ENCODE peak calls at places on chromosomes 4 and X, in ten cellular contexts. O is T-helper 9 cell; G is lower leg skin; C is psoas muscle; Y is fibroblast of mammary gland; A is brain microvascular endothelial cell; H is head of caudate nucleus; I is MM.1S; J is activated T-cell treated with anti-CD3 and anti-CD28 coated beads, Interleukin-2, amount 50 U/mL, for 72 hours; X is cardiac muscle cell. N is an unnamed sample.

GRCh38 chrX:129795584-129795983 is 15.8 kb downstream of the SASH3 start:
- DNase-seq in O (no peak), G (no peak), C (no peak), Y (no peak), A (no peak), H (no peak), I (no peak), J (no peak), X (no peak), N (no peak)

GRCh38 chrX:149079805-149080406 is 425.2 kb downstream of the IDS start:
- DNase-seq in O (no peak), G (no peak), C (no peak), Y (no peak), A (no peak), H (no peak), I (no peak), J (no peak), X (no peak), N (no peak)

GRCh38 chrX:140765043-140765784 is 55.7 kb downstream of the LINC00632 start:
- DNase-seq in O (no peak), G (no peak), C (no peak), Y (peak), A (peak), H (no peak), I (no peak), J (no peak), X (peak), N (peak)

GRCh38 chrX:133923113-133923512 is 62.3 kb downstream of the GPC3 start:
- DNase-seq in O (no peak), G (no peak), C (no peak), Y (no peak), A (no peak), H (no peak), I (peak), J (peak), X (peak), N (no peak)

GRCh38 chr4:91285485-91285884 is 1018.3 kb upstream of the GRID2 start:
- DNase-seq in O (no peak), G (no peak), C (no peak), Y (no peak), A (no peak), H (no peak), I (no peak), J (no peak), X (no peak), N (no peak)

GRCh38 chrX:124028177-124028576 is 66.7 kb downstream of the STAG2 start:
- DNase-seq in O (no peak), G (no peak), C (no peak), Y (peak), A (peak), H (no peak), I (no peak), J (no peak), X (no peak), N (no peak)

GRCh38 chr4:39729557-39729956 is 31.6 kb downstream of the UBE2K start:
- DNase-seq in O (no peak), G (no peak), C (no peak), Y (peak), A (no peak), H (no peak), I (no peak), J (no peak), X (peak), N (no peak)

GRCh38 chr4:92304636-92305035 is 870 bp downstream of the GRID2 start:
- DNase-seq in O (no peak), G (no peak), C (no peak), Y (no peak), A (no peak), H (peak), I (no peak), J (no peak), X (peak), N (no peak)

GRCh38 chrX:70434914-70435586 is 9.6 kb upstream of the DLG3 start:
- DNase-seq in O (no peak), G (no peak), C (peak), Y (peak), A (no peak), H (no peak), I (peak), J (no peak), X (peak), N (no peak)

GRCh38 chr4:19721587-19721986 is 530.1 kb upstream of the SLIT2 start:
- DNase-seq in O (no peak), G (no peak), C (no peak), Y (no peak), A (no peak), H (no peak), I (no peak), J (no peak), X (no peak), N (no peak)

GRCh38 chr4:12270546-12270945 is 841.9 kb upstream of the HS3ST1 start:
- DNase-seq in O (no peak), G (no peak), C (no peak), Y (no peak), A (peak), H (no peak), I (no peak), J (no peak), X (peak), N (no peak)

GRCh38 chrX:7596822-7597221 is 246.1 kb upstream of the VCX start:
- DNase-seq in O (no peak), G (no peak), C (no peak), Y (no peak), A (no peak), H (no peak), I (no peak), J (no peak), X (no peak), N (no peak)

GRCh38 chr4:16029329-16029728 is 54.5 kb downstream of the PROM1 start:
- DNase-seq in O (no peak), G (no peak), C (no peak), Y (peak), A (peak), H (no peak), I (no peak), J (no peak), X (peak), N (no peak)

GRCh38 chrX:3713937-3714434 is 537 bp upstream of the PRKX start:
- DNase-seq in O (no peak), G (no peak), C (no peak), Y (no peak), A (no peak), H (no peak), I (no peak), J (no peak), X (no peak), N (no peak)

GRCh38 chrX:361231-362145 is 25.2 kb downstream of the PPP2R3B start:
- DNase-seq in O (no peak), G (no peak), C (no peak), Y (no peak), A (no peak), H (no peak), I (no peak), J (no peak), X (no peak), N (no peak)

GRCh38 chr4:113976937-113977855 is 2.3 kb downstream of the ARSJ start:
- DNase-seq in O (no peak), G (no peak), C (no peak), Y (peak), A (no peak), H (no peak), I (no peak), J (no peak), X (peak), N (no peak)

GRCh38 chrX:117768861-117769604 is 347.6 kb downstream of the KLHL13 start:
- DNase-seq in O (no peak), G (no peak), C (no peak), Y (no peak), A (no peak), H (no peak), I (no peak), J (no peak), X (no peak), N (no peak)

GRCh38 chr4:91113130-91113706 is 986.0 kb downstream of the CCSER1 start:
- DNase-seq in O (no peak), G (no peak), C (no peak), Y (peak), A (peak), H (no peak), I (peak), J (no peak), X (peak), N (peak)

GRCh38 chrX:153598541-153599191 is at the start of gene CCNQ:
- DNase-seq in O (no peak), G (no peak), C (no peak), Y (peak), A (no peak), H (peak), I (peak), J (peak), X (peak), N (no peak)

GRCh38 chrX:153910446-153910845 is 6.0 kb downstream of the AVPR2 start:
- DNase-seq in O (no peak), G (no peak), C (no peak), Y (no peak), A (no peak), H (no peak), I (no peak), J (no peak), X (no peak), N (no peak)

GRCh38 chrX:23341452-23341851 is 6.8 kb downstream of the PTCHD1 start:
- DNase-seq in O (no peak), G (no peak), C (no peak), Y (peak), A (no peak), H (no peak), I (no peak), J (no peak), X (no peak), N (no peak)

GRCh38 chr4:17313194-17313593 is 198.7 kb downstream of the QDPR start:
- DNase-seq in O (no peak), G (no peak), C (no peak), Y (no peak), A (no peak), H (no peak), I (no peak), J (no peak), X (no peak), N (no peak)

GRCh38 chrX:40304115-40304514 is 206.4 kb upstream of the BCOR start:
- DNase-seq in O (no peak), G (no peak), C (no peak), Y (no peak), A (no peak), H (no peak), I (no peak), J (no peak), X (no peak), N (no peak)

GRCh38 chrX:35101901-35102300 is 159.3 kb downstream of the FAM47B start:
- DNase-seq in O (no peak), G (no peak), C (no peak), Y (no peak), A (no peak), H (no peak), I (no peak), J (no peak), X (no peak), N (no peak)

GRCh38 chrX:37922926-37923325 is 75.6 kb upstream of the DYNLT3 start:
- DNase-seq in O (no peak), G (no peak), C (no peak), Y (no peak), A (no peak), H (no peak), I (no peak), J (no peak), X (peak), N (no peak)

GRCh38 chrX:81779701-81780100 is 577.8 kb downstream of the SH3BGRL start:
- DNase-seq in O (no peak), G (no peak), C (no peak), Y (no peak), A (no peak), H (peak), I (no peak), J (no peak), X (no peak), N (no peak)

GRCh38 chr4:155941085-155941484 is 12.6 kb downstream of the CTSO start:
- DNase-seq in O (no peak), G (no peak), C (no peak), Y (no peak), A (no peak), H (no peak), I (no peak), J (no peak), X (no peak), N (no peak)

GRCh38 chr4:169116270-169116901 is 106.3 kb upstream of the CBR4 start:
- DNase-seq in O (no peak), G (no peak), C (no peak), Y (peak), A (peak), H (peak), I (no peak), J (no peak), X (peak), N (no peak)

GRCh38 chr4:13711233-13711775 is 83.8 kb upstream of the BOD1L1 start:
- DNase-seq in O (no peak), G (no peak), C (no peak), Y (no peak), A (no peak), H (no peak), I (peak), J (no peak), X (no peak), N (no peak)

GRCh38 chrX:132216806-132217202 is 2.4 kb downstream of the RAP2C start:
- DNase-seq in O (no peak), G (no peak), C (no peak), Y (peak), A (no peak), H (no peak), I (peak), J (peak), X (peak), N (no peak)

GRCh38 chr4:3402409-3403103 is 39.2 kb upstream of the HGFAC start:
- DNase-seq in O (no peak), G (no peak), C (no peak), Y (peak), A (peak), H (no peak), I (no peak), J (no peak), X (no peak), N (no peak)

GRCh38 chrX:37666516-37666915 is 19.1 kb upstream of the XK start:
- DNase-seq in O (no peak), G (no peak), C (no peak), Y (peak), A (no peak), H (no peak), I (no peak), J (no peak), X (peak), N (no peak)

GRCh38 chr4:188822698-188823097 is 683.5 kb downstream of the TRIML1 start:
- DNase-seq in O (no peak), G (no peak), C (no peak), Y (no peak), A (no peak), H (no peak), I (no peak), J (no peak), X (no peak), N (no peak)

GRCh38 chr4:1045595-1046201 is 34.3 kb downstream of the FGFRL1 start:
- DNase-seq in O (no peak), G (no peak), C (peak), Y (no peak), A (no peak), H (no peak), I (no peak), J (no peak), X (no peak), N (peak)

GRCh38 chr4:8900588-8900987 is 28.9 kb upstream of the HMX1 start:
- DNase-seq in O (no peak), G (no peak), C (no peak), Y (no peak), A (no peak), H (no peak), I (no peak), J (no peak), X (no peak), N (no peak)

GRCh38 chr4:56321246-56321645 is 66.0 kb downstream of the AASDH start:
- DNase-seq in O (no peak), G (no peak), C (no peak), Y (peak), A (no peak), H (no peak), I (no peak), J (no peak), X (peak), N (no peak)

GRCh38 chr4:53541577-53542206 is 49.6 kb downstream of the LNX1 start:
- DNase-seq in O (no peak), G (no peak), C (no peak), Y (peak), A (peak), H (no peak), I (no peak), J (no peak), X (peak), N (no peak)

N was measured in NCI-H460.